ENCODE peak calls at places on chromosomes 4 and X, in eight cellular contexts. C is DND-41; Z is mesenchymal stem cell; S is GM12878; N is vagina; T is CD8-positive, alpha-beta memory T cell; V is heart left ventricle; J is spleen. U is an unnamed sample.

GRCh38 chr4:168609369-168609768 is 112.5 kb downstream of the PALLD start:
- DNase-seq in C (no peak), Z (no peak), S (no peak), N (no peak), T (no peak), V (no peak), J (no peak), U (no peak)

GRCh38 chr4:159369256-159369655 is 266.4 kb downstream of the RAPGEF2 start:
- DNase-seq in C (no peak), Z (no peak), S (no peak), N (no peak), T (no peak), V (no peak), J (no peak), U (no peak)

GRCh38 chrX:149198980-149199732 is 305.9 kb downstream of the IDS start:
- DNase-seq in C (no peak), Z (no peak), S (peak; percentile 82), N (no peak), T (no peak), V (no peak), J (no peak), U (no peak)

GRCh38 chrX:135099493-135099783 is 20.9 kb downstream of the ETDB start:
- DNase-seq in C (no peak), Z (no peak), S (no peak), N (no peak), T (no peak), V (no peak), J (no peak), U (no peak)

GRCh38 chr4:142238589-142238988 is 602.2 kb downstream of the IL15 start:
- DNase-seq in C (no peak), Z (no peak), S (no peak), N (no peak), T (no peak), V (no peak), J (no peak), U (peak; percentile 22)

GRCh38 chr4:170230242-170230641 is 140.5 kb upstream of the AADAT start:
- DNase-seq in C (no peak), Z (no peak), S (no peak), N (no peak), T (no peak), V (no peak), J (no peak), U (no peak)

GRCh38 chr4:41600243-41600642 is 62.3 kb downstream of the LIMCH1 start:
- DNase-seq in C (no peak), Z (no peak), S (no peak), N (no peak), T (no peak), V (no peak), J (no peak), U (no peak)

GRCh38 chr4:105162123-105162796 is 15.6 kb downstream of the TET2 start:
- DNase-seq in C (no peak), Z (no peak), S (no peak), N (no peak), T (no peak), V (no peak), J (no peak), U (no peak)

GRCh38 chr4:180106122-180106521 is 2137.1 kb upstream of the TENM3 start:
- DNase-seq in C (no peak), Z (no peak), S (no peak), N (no peak), T (no peak), V (no peak), J (no peak), U (no peak)

GRCh38 chr4:80986021-80986420 is 44.5 kb upstream of the BMP3 start:
- DNase-seq in C (no peak), Z (no peak), S (no peak), N (no peak), T (no peak), V (no peak), J (no peak), U (no peak)

GRCh38 chrX:50747471-50747900 is 66.5 kb downstream of the SHROOM4 start:
- DNase-seq in C (peak; percentile 11), Z (peak; percentile 35), S (no peak), N (no peak), T (no peak), V (no peak), J (no peak), U (peak; percentile 53)

GRCh38 chrX:9825129-9825865 is 39.1 kb downstream of the SHROOM2 start:
- DNase-seq in C (no peak), Z (peak; percentile 76), S (no peak), N (no peak), T (no peak), V (no peak), J (no peak), U (no peak)

GRCh38 chr4:161894493-161895167 is 269.2 kb downstream of the FSTL5 start:
- DNase-seq in C (no peak), Z (no peak), S (no peak), N (no peak), T (no peak), V (no peak), J (no peak), U (no peak)

GRCh38 chr4:152304220-152304619 is 231.7 kb downstream of the FBXW7 start:
- DNase-seq in C (no peak), Z (peak; percentile 47), S (peak; percentile 71), N (no peak), T (no peak), V (no peak), J (no peak), U (no peak)

GRCh38 chrX:646228-646495 is 15.6 kb downstream of the SHOX start:
- DNase-seq in C (no peak), Z (no peak), S (no peak), N (peak; percentile 34), T (no peak), V (no peak), J (no peak), U (no peak)
- H3K27me3 ChIP-seq in C (no peaks in the 10 kb centered on the region), Z (peaks cover 16% of the 10 kb centered on the region), S (no peaks in the 10 kb centered on the region), N (no peaks in the 10 kb centered on the region), T (no peaks in the 10 kb centered on the region), V (peaks cover 37% of the 10 kb centered on the region), J (peaks cover 7% of the 10 kb centered on the region), U (no peaks in the 10 kb centered on the region)

DNA sequence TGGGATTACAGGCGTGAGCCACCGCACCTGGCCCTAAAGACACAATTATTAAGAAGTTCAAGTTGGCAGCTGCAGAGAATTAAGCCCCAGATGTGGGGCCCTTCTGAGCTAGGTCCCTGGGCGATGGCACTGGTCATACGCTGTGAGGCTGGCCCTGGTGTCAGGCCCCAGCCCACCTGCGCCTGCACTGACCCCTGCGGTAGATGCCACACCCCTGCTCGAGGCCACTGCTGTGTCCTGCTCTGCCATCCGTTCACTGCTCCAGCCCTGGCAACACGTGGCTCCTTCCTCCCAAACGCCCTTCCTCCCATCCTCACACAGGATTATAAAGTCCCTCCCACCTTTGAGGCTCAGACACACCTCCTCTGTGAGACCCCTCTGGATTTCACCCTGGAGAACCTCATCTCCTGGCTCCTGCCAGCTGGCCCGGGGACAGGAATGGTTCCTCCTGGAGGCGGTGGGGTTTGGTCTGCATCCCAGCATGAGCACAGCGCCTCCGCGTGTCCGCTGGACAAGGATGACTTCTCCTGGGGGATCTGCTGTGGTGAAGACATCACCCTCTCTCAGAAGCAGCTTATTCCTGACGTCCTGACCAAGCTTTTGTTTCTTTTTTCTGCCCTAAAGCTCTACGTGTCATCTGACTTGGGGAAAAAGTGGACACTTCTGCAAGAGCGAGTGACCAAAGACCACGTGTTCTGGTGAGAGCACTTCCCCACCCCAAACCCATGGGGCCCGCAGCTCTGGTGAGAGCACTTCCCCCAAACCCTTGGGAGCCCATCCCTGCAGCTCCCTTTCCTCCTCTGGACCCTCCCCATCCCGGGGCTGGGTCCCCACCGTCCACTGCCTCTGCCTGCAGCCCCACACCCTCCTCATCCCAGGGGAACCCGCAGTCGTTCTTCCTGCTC is 219.0 kb upstream of the PSAPL1 start:
- DNase-seq in C (no peak), Z (no peak), S (no peak), N (no peak), T (no peak), V (no peak), J (peak; percentile 74), U (no peak)
- H3K4me3 ChIP-seq in C (no peak overlapping the region), Z (no peak overlapping the region), S (no peak overlapping the region), N (no peak overlapping the region), T (no peak overlapping the region), V (no peak overlapping the region), J (peak overlapping the region; percentile 1), U (no peak overlapping the region)

GRCh38 chr4:581753-582361 is 5.8 kb upstream of the TMEM271 start:
- DNase-seq in C (no peak), Z (no peak), S (no peak), N (no peak), T (no peak), V (no peak), J (no peak), U (no peak)

GRCh38 chr4:583820-584219 is 7.7 kb upstream of the TMEM271 start:
- DNase-seq in C (no peak), Z (no peak), S (no peak), N (no peak), T (no peak), V (no peak), J (no peak), U (no peak)

GRCh38 chr4:579543-580175 is 3.6 kb upstream of the TMEM271 start:
- DNase-seq in C (no peak), Z (no peak), S (no peak), N (no peak), T (no peak), V (no peak), J (no peak), U (no peak)

GRCh38 chr4:578451-579443 is 2.7 kb upstream of the TMEM271 start:
- DNase-seq in C (no peak), Z (no peak), S (no peak), N (no peak), T (no peak), V (no peak), J (peak; percentile 54), U (no peak)

GRCh38 chr4:581181-581580 is 5.1 kb upstream of the TMEM271 start:
- DNase-seq in C (no peak), Z (no peak), S (no peak), N (no peak), T (no peak), V (no peak), J (no peak), U (no peak)
- H3K27me3 ChIP-seq in C (no peaks in the 10 kb centered on the region), Z (peaks cover 45% of the 10 kb centered on the region), S (no peaks in the 10 kb centered on the region), N (no peaks in the 10 kb centered on the region), T (peaks cover 4% of the 10 kb centered on the region), V (peaks cover 45% of the 10 kb centered on the region), J (peaks cover 25% of the 10 kb centered on the region), U (peaks cover 26% of the 10 kb centered on the region)

GRCh38 chrX:124737771-124738170 is 391.4 kb downstream of the SH2D1A start:
- DNase-seq in C (no peak), Z (no peak), S (no peak), N (no peak), T (no peak), V (no peak), J (no peak), U (no peak)

DNA sequence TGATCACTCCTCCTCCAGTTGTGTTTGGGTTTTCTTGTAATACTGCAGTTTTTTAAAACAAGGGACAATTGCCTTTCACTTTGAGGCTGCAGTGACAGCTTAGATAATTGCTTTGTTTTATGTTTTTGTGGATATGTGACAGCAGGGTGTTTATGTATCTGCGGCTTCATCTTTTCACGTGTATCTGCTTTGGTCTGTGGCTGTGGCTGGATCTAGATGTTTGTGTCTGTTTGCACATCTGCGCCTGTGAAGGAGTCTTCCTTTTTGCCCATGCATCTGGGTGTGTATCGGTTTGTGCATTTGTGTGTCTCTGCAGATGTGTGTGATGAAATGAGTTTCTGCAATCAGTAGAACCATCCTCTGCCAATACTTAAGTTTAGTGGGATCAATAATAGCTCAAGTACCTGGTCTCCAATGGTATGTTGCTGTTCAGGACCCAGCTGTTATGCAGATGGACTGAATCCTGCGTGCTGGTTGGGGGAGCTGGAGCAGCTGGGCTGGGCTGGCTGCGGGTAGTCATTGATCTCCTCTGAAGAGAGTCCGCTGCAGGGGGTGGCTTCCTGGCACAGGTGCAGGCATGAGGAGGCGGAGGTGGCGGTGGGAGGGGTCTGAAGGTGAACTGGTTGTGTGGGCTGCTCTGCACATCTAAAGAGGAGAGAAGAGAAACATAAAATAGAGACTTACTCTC is 390.3 kb downstream of the SH2D1A start:
- DNase-seq in C (peak; percentile 69), Z (no peak), S (no peak), N (no peak), T (peak; percentile 74), V (no peak), J (peak; percentile 79), U (no peak)
- H3K4me3 ChIP-seq in C (no peak overlapping the region), Z (no peak overlapping the region), S (no peak overlapping the region), N (no peak overlapping the region), T (peak overlapping the region; percentile 4), V (no peak overlapping the region), J (no peak overlapping the region), U (no peak overlapping the region)

U was measured in BJ.